ENCODE peak calls at places on chromosomes 16 and 17, in four cellular contexts. G is left ventricle myocardium inferior, L is Panc1, A is ascending aorta. T is an unnamed sample. For H3K27me3 and H3K36me3, the result is how much of the 10 kb centered on the place peaks cover.

GRCh38 chr16:13453938-13454553 is 465.9 kb upstream of the ERCC4 start:
- DNase-seq in G (no peak), L (no peak), A (no peak), T (no peak)

GRCh38 chr17:4449736-4450135 is 16.0 kb downstream of the SPNS3 start:
- DNase-seq in G (no peak), L (no peak), A (no peak), T (no peak)

GRCh38 chr16:26454102-26454501 is 612.6 kb upstream of the C16orf82 start:
- DNase-seq in G (no peak), L (no peak), A (no peak), T (no peak)

GRCh38 chr17:36525113-36525512 is 9.6 kb downstream of the MYO19 start:
- DNase-seq in G (no peak), L (no peak), A (no peak), T (no peak)

GRCh38 chr17:39663340-39663687 is 1.8 kb upstream of the TCAP start:
- DNase-seq in G (no peak), L (no peak), A (no peak), T (no peak)

GRCh38 chr17:18992454-18993130 is 12.0 kb downstream of the FAM83G start:
- DNase-seq in G (no peak), L (no peak), A (no peak), T (peak)

GRCh38 chr17:48194097-48194550 is 86.6 kb downstream of the SNX11 start:
- DNase-seq in G (no peak), L (no peak), A (no peak), T (no peak)

GRCh38 chr17:49434821-49435581 is 20.3 kb upstream of the PHB1 start:
- DNase-seq in G (no peak), L (no peak), A (no peak), T (no peak)

GRCh38 chr16:89709166-89709565 is 7.7 kb upstream of the SPATA2L start:
- DNase-seq in G (no peak), L (no peak), A (no peak), T (no peak)

GRCh38 chr17:27816946-27817345 is 16.6 kb upstream of the NOS2 start:
- DNase-seq in G (no peak), L (no peak), A (no peak), T (no peak)

DNA sequence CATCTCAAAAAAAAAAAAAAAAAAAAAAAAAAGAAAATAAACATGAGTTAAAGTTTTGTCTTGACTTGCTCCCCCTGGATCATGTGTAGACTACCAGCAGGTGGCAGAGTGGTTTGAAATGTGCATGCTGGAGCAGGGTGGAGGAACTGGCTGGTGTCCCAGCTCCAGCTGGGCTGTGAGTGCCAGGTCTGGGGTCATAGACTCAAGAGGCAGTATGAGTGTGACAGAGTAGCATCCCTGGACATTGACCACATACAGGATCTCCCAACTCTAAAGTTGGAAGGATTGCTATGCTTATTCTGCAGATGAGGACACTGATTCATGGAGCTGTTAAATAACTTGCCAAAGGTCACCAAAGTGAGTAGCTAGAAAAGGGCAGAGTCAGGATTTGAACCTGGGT is 198.0 kb upstream of the MPHOSPH6 start:
- DNase-seq in G (peak), L (no peak), A (no peak), T (no peak)
- TF ChIP-seq CTCF in G (peak), L (peak), A (no peak), T (peak)

DNA sequence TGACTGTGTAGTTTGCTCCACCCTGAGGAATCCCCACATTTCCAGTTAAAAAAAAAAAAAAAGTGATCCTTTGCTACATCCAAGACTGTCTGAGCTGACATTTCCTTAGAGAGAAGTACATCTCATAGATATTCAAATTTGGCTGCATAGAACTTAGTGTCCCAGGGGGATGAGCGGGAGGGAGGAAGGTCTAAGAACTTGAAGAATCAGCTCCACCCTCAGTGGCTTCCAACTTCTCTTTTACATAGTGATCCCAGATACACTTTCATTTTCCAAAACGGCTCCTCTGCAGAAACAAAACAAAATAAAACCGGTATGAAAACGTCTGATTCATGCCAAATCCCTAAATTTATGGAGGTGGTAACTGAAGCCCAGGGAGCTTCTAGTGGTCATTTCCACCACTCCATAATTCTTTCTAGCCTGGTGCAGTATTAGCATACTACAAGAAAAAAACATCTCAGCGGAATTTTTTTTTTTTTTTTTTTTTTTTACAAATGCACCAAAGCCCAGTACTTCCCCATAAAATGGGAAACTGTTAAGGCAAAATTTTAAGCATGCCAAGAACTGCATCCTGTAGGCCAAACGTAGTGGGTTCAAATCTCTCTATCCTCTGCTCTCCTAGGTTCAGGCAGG is 29.4 kb downstream of the MAF start:
- DNase-seq in G (peak), L (no peak), A (no peak), T (no peak)
- H3K27me3 ChIP-seq in G (under half), L (under half), A (under half), T (under half)

GRCh38 chr17:75832652-75833400 is 11.4 kb downstream of the UNC13D start:
- DNase-seq in G (no peak), L (no peak), A (no peak), T (no peak)

GRCh38 chr17:75834279-75834920 is 9.8 kb downstream of the UNC13D start:
- DNase-seq in G (no peak), L (no peak), A (no peak), T (no peak)

GRCh38 chr17:75836605-75837004 is 7.6 kb downstream of the UNC13D start:
- DNase-seq in G (no peak), L (no peak), A (no peak), T (no peak)

GRCh38 chr17:75837899-75838298 is 6.3 kb downstream of the UNC13D start:
- DNase-seq in G (no peak), L (no peak), A (no peak), T (no peak)

DNA sequence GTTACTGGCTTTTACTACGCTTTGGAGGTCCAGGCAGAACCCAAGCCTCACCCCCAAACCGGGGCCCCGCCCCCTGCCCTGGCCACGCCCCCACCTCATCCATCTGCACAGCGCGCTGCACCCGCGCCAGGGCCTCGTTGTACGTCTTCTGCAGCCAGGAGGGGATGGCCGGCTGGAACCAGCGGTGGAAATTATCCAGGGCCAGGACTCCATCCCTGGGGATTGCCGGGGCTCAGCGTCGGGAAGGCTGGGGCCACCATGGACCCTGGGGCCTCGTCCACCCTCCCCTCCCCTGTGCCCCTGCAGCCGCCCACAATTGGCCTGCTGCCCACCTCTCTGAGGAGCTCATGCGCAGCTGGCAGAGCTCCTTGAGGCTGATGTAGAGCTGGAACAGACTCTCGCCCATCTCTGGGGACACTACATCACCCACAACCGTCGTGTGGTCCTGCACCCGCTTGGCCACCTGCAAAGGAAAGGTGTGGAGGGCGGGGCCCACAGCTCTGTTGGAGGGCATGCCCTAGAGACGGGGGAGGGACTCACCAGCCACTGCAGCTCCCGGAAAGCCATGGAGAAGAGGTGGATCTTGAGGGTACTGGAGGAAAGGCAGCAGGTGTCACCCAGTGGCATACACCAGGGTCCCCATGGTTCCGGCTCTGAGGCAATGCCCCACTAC is 8.8 kb downstream of the UNC13D start:
- DNase-seq in G (no peak), L (no peak), A (no peak), T (no peak)
- H3K36me3 ChIP-seq in G (under half), L (under half), A (half or more), T (under half)

GRCh38 chr17:2705888-2706795 is 5.4 kb downstream of the CLUH start:
- DNase-seq in G (no peak), L (no peak), A (no peak), T (no peak)

GRCh38 chr17:2706911-2707510 is 4.6 kb downstream of the CLUH start:
- DNase-seq in G (no peak), L (no peak), A (no peak), T (no peak)

GRCh38 chr17:2708585-2709172 is 2.9 kb downstream of the CLUH start:
- DNase-seq in G (no peak), L (no peak), A (no peak), T (no peak)

GRCh38 chr17:2709173-2709661 is 2.3 kb downstream of the CLUH start:
- DNase-seq in G (no peak), L (no peak), A (no peak), T (peak)

GRCh38 chr17:2707721-2708584 is 3.6 kb downstream of the CLUH start:
- DNase-seq in G (peak), L (no peak), A (peak), T (no peak)
- TF ChIP-seq CTCF in G (peak), L (no peak), A (peak), T (peak)

GRCh38 chr17:30232822-30233427 is 2.6 kb downstream of the SLC6A4 start:
- DNase-seq in G (no peak), L (no peak), A (peak), T (no peak)

GRCh38 chr17:30236297-30236624 is 764 bp upstream of the SLC6A4 start:
- DNase-seq in G (no peak), L (no peak), A (peak), T (no peak)

GRCh38 chr17:30235386-30236296 is at the start of gene SLC6A4:
- DNase-seq in G (no peak), L (no peak), A (peak), T (no peak)

GRCh38 chr17:30234954-30235353 is 543 bp downstream of the SLC6A4 start:
- DNase-seq in G (no peak), L (no peak), A (peak), T (peak)

GRCh38 chr17:30234296-30234695 is 1.2 kb downstream of the SLC6A4 start:
- DNase-seq in G (no peak), L (no peak), A (peak), T (no peak)
- H3K27me3 ChIP-seq in G (half or more), L (under half), A (under half), T (under half)

DNA sequence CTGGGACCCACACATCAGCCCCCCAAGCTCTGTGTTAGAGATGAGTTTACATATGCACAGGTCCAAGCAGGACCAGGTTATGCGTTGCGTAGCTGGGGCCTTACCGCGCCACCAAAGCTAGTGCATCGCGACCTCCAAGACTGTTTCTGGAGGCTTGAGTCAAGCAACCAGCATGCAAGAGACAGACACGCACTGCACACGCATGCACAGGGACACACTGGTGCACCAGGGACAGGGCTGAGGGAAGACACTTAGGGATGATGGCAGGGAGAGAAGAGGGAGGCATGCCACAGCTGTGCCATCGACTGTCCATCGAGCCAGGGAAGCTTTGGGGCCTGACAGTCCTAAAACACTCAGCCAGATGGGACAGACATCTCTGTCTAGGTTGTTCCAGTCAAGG is 72.8 kb downstream of the MYH11 start:
- DNase-seq in G (no peak), L (no peak), A (no peak), T (no peak)
- H3K36me3 ChIP-seq in G (under half), L (under half), A (half or more), T (under half)

GRCh38 chr16:35906440-35906839 is 2447.0 kb downstream of the TP53TG3F start:
- DNase-seq in G (no peak), L (no peak), A (no peak), T (no peak)
- TF ChIP-seq CTCF in G (no peak), L (no peak), A (no peak), T (no peak)

GRCh38 chr16:31211960-31212359 is 2.0 kb upstream of the TRIM72 start:
- DNase-seq in G (no peak), L (no peak), A (no peak), T (no peak)
- H3K27me3 ChIP-seq in G (half or more), L (under half), A (under half), T (under half)

T was measured in GM06990.